ENCODE peak calls at places on chromosomes 5 and 9, in four cellular contexts. One of them, this sample, is unnamed.

GRCh38 chr5:17255471-17256016 is 38.1 kb downstream of the BASP1 start:
- DNase-seq in fibroblast of mammary gland: peak
- DNase-seq in activated gamma-delta T cell treated with anti-CD3 and anti-CD28 coated beads, Interleukin-2, amount 50 U/mL, for 16 hours: no peak
- DNase-seq in upper lobe of right lung: no peak
- DNase-seq in this sample: peak

GRCh38 chr5:28544501-28544900 is 1506.1 kb upstream of the CDH9 start:
- DNase-seq in fibroblast of mammary gland: no peak
- DNase-seq in activated gamma-delta T cell treated with anti-CD3 and anti-CD28 coated beads, Interleukin-2, amount 50 U/mL, for 16 hours: no peak
- DNase-seq in upper lobe of right lung: no peak
- DNase-seq in this sample: no peak

GRCh38 chr5:177382423-177383029 is 1.7 kb upstream of the SLC34A1 start:
- DNase-seq in fibroblast of mammary gland: peak
- DNase-seq in activated gamma-delta T cell treated with anti-CD3 and anti-CD28 coated beads, Interleukin-2, amount 50 U/mL, for 16 hours: no peak
- DNase-seq in upper lobe of right lung: no peak
- DNase-seq in this sample: peak

GRCh38 chr5:6631441-6631840 is 1.4 kb downstream of the NSUN2 start:
- DNase-seq in fibroblast of mammary gland: peak
- DNase-seq in activated gamma-delta T cell treated with anti-CD3 and anti-CD28 coated beads, Interleukin-2, amount 50 U/mL, for 16 hours: no peak
- DNase-seq in upper lobe of right lung: no peak
- DNase-seq in this sample: peak

GRCh38 chr9:132200706-132201105 is 38.8 kb downstream of the NTNG2 start:
- DNase-seq in fibroblast of mammary gland: no peak
- DNase-seq in activated gamma-delta T cell treated with anti-CD3 and anti-CD28 coated beads, Interleukin-2, amount 50 U/mL, for 16 hours: no peak
- DNase-seq in upper lobe of right lung: no peak
- DNase-seq in this sample: no peak

GRCh38 chr5:56525117-56525516 is 290.2 kb upstream of the MAP3K1 start:
- DNase-seq in fibroblast of mammary gland: peak
- DNase-seq in activated gamma-delta T cell treated with anti-CD3 and anti-CD28 coated beads, Interleukin-2, amount 50 U/mL, for 16 hours: no peak
- DNase-seq in upper lobe of right lung: no peak
- DNase-seq in this sample: peak

GRCh38 chr9:2255128-2255527 is 240.0 kb downstream of the SMARCA2 start:
- DNase-seq in fibroblast of mammary gland: no peak
- DNase-seq in activated gamma-delta T cell treated with anti-CD3 and anti-CD28 coated beads, Interleukin-2, amount 50 U/mL, for 16 hours: no peak
- DNase-seq in upper lobe of right lung: no peak
- DNase-seq in this sample: no peak

GRCh38 chr5:2330325-2330724 is 421.2 kb downstream of the IRX2 start:
- DNase-seq in fibroblast of mammary gland: no peak
- DNase-seq in activated gamma-delta T cell treated with anti-CD3 and anti-CD28 coated beads, Interleukin-2, amount 50 U/mL, for 16 hours: no peak
- DNase-seq in upper lobe of right lung: no peak
- DNase-seq in this sample: no peak

GRCh38 chr5:34411470-34412346 is 244.4 kb upstream of the RAI14 start:
- DNase-seq in fibroblast of mammary gland: peak
- DNase-seq in activated gamma-delta T cell treated with anti-CD3 and anti-CD28 coated beads, Interleukin-2, amount 50 U/mL, for 16 hours: no peak
- DNase-seq in upper lobe of right lung: no peak
- DNase-seq in this sample: no peak

GRCh38 chr9:127382541-127382940 is 14.4 kb upstream of the SLC2A8 start:
- DNase-seq in fibroblast of mammary gland: no peak
- DNase-seq in activated gamma-delta T cell treated with anti-CD3 and anti-CD28 coated beads, Interleukin-2, amount 50 U/mL, for 16 hours: no peak
- DNase-seq in upper lobe of right lung: no peak
- DNase-seq in this sample: no peak

GRCh38 chr5:136891175-136891574 is 525.8 kb upstream of the TRPC7 start:
- DNase-seq in fibroblast of mammary gland: no peak
- DNase-seq in activated gamma-delta T cell treated with anti-CD3 and anti-CD28 coated beads, Interleukin-2, amount 50 U/mL, for 16 hours: no peak
- DNase-seq in upper lobe of right lung: no peak
- DNase-seq in this sample: no peak

GRCh38 chr5:71932649-71933338 is 174.5 kb upstream of the MAP1B start:
- DNase-seq in fibroblast of mammary gland: peak
- DNase-seq in activated gamma-delta T cell treated with anti-CD3 and anti-CD28 coated beads, Interleukin-2, amount 50 U/mL, for 16 hours: no peak
- DNase-seq in upper lobe of right lung: no peak
- DNase-seq in this sample: peak

GRCh38 chr5:472076-472655 is 29.2 kb downstream of the EXOC3 start:
- DNase-seq in fibroblast of mammary gland: peak
- DNase-seq in activated gamma-delta T cell treated with anti-CD3 and anti-CD28 coated beads, Interleukin-2, amount 50 U/mL, for 16 hours: peak
- DNase-seq in upper lobe of right lung: peak
- DNase-seq in this sample: no peak

GRCh38 chr5:113487779-113488644 is at the start of gene MCC:
- DNase-seq in fibroblast of mammary gland: peak
- DNase-seq in activated gamma-delta T cell treated with anti-CD3 and anti-CD28 coated beads, Interleukin-2, amount 50 U/mL, for 16 hours: no peak
- DNase-seq in upper lobe of right lung: peak
- DNase-seq in this sample: peak

GRCh38 chr9:121498150-121498486 is 1.5 kb downstream of the GGTA1 start:
- DNase-seq in fibroblast of mammary gland: peak
- DNase-seq in activated gamma-delta T cell treated with anti-CD3 and anti-CD28 coated beads, Interleukin-2, amount 50 U/mL, for 16 hours: peak
- DNase-seq in upper lobe of right lung: no peak
- DNase-seq in this sample: peak

GRCh38 chr5:153445875-153446567 is 44.4 kb upstream of the GRIA1 start:
- DNase-seq in fibroblast of mammary gland: peak
- DNase-seq in activated gamma-delta T cell treated with anti-CD3 and anti-CD28 coated beads, Interleukin-2, amount 50 U/mL, for 16 hours: no peak
- DNase-seq in upper lobe of right lung: peak
- DNase-seq in this sample: peak

GRCh38 chr5:143554194-143554717 is 150.8 kb upstream of the NR3C1 start:
- DNase-seq in fibroblast of mammary gland: peak
- DNase-seq in activated gamma-delta T cell treated with anti-CD3 and anti-CD28 coated beads, Interleukin-2, amount 50 U/mL, for 16 hours: no peak
- DNase-seq in upper lobe of right lung: no peak
- DNase-seq in this sample: peak

GRCh38 chr9:117184173-117184572 is 230.7 kb downstream of the ASTN2 start:
- DNase-seq in fibroblast of mammary gland: no peak
- DNase-seq in activated gamma-delta T cell treated with anti-CD3 and anti-CD28 coated beads, Interleukin-2, amount 50 U/mL, for 16 hours: no peak
- DNase-seq in upper lobe of right lung: no peak
- DNase-seq in this sample: no peak

GRCh38 chr9:72924116-72924790 is 28.6 kb downstream of the ALDH1A1 start:
- DNase-seq in fibroblast of mammary gland: no peak
- DNase-seq in activated gamma-delta T cell treated with anti-CD3 and anti-CD28 coated beads, Interleukin-2, amount 50 U/mL, for 16 hours: no peak
- DNase-seq in upper lobe of right lung: no peak
- DNase-seq in this sample: no peak

GRCh38 chr9:98807070-98807810 is at the start of gene GALNT12:
- DNase-seq in fibroblast of mammary gland: no peak
- DNase-seq in activated gamma-delta T cell treated with anti-CD3 and anti-CD28 coated beads, Interleukin-2, amount 50 U/mL, for 16 hours: peak
- DNase-seq in upper lobe of right lung: peak
- DNase-seq in this sample: no peak

GRCh38 chr5:142866563-142867275 is 96.5 kb downstream of the ARHGAP26 start:
- DNase-seq in fibroblast of mammary gland: peak
- DNase-seq in activated gamma-delta T cell treated with anti-CD3 and anti-CD28 coated beads, Interleukin-2, amount 50 U/mL, for 16 hours: peak
- DNase-seq in upper lobe of right lung: no peak
- DNase-seq in this sample: peak

GRCh38 chr9:125522328-125522725 is 184.7 kb downstream of the MAPKAP1 start:
- DNase-seq in fibroblast of mammary gland: peak
- DNase-seq in activated gamma-delta T cell treated with anti-CD3 and anti-CD28 coated beads, Interleukin-2, amount 50 U/mL, for 16 hours: no peak
- DNase-seq in upper lobe of right lung: no peak
- DNase-seq in this sample: peak

GRCh38 chr9:132046456-132046855 is 33.2 kb downstream of the MED27 start:
- DNase-seq in fibroblast of mammary gland: no peak
- DNase-seq in activated gamma-delta T cell treated with anti-CD3 and anti-CD28 coated beads, Interleukin-2, amount 50 U/mL, for 16 hours: no peak
- DNase-seq in upper lobe of right lung: no peak
- DNase-seq in this sample: no peak

GRCh38 chr5:132195727-132196126 is 31.9 kb downstream of the P4HA2 start:
- DNase-seq in fibroblast of mammary gland: no peak
- DNase-seq in activated gamma-delta T cell treated with anti-CD3 and anti-CD28 coated beads, Interleukin-2, amount 50 U/mL, for 16 hours: no peak
- DNase-seq in upper lobe of right lung: no peak
- DNase-seq in this sample: no peak

GRCh38 chr5:89436464-89436863 is 553.5 kb upstream of the MEF2C start:
- DNase-seq in fibroblast of mammary gland: no peak
- DNase-seq in activated gamma-delta T cell treated with anti-CD3 and anti-CD28 coated beads, Interleukin-2, amount 50 U/mL, for 16 hours: no peak
- DNase-seq in upper lobe of right lung: no peak
- DNase-seq in this sample: no peak

GRCh38 chr9:32992596-32993238 is 8.7 kb downstream of the APTX start:
- DNase-seq in fibroblast of mammary gland: peak
- DNase-seq in activated gamma-delta T cell treated with anti-CD3 and anti-CD28 coated beads, Interleukin-2, amount 50 U/mL, for 16 hours: no peak
- DNase-seq in upper lobe of right lung: no peak
- DNase-seq in this sample: peak

GRCh38 chr5:78323241-78323640 is 28.7 kb upstream of the AP3B1 start:
- DNase-seq in fibroblast of mammary gland: no peak
- DNase-seq in activated gamma-delta T cell treated with anti-CD3 and anti-CD28 coated beads, Interleukin-2, amount 50 U/mL, for 16 hours: no peak
- DNase-seq in upper lobe of right lung: no peak
- DNase-seq in this sample: no peak

GRCh38 chr9:36258170-36258988 is at the start of gene GNE:
- DNase-seq in fibroblast of mammary gland: peak
- DNase-seq in activated gamma-delta T cell treated with anti-CD3 and anti-CD28 coated beads, Interleukin-2, amount 50 U/mL, for 16 hours: peak
- DNase-seq in upper lobe of right lung: peak
- DNase-seq in this sample: peak

GRCh38 chr5:8905021-8905420 is 640.9 kb downstream of the SEMA5A start:
- DNase-seq in fibroblast of mammary gland: peak
- DNase-seq in activated gamma-delta T cell treated with anti-CD3 and anti-CD28 coated beads, Interleukin-2, amount 50 U/mL, for 16 hours: no peak
- DNase-seq in upper lobe of right lung: no peak
- DNase-seq in this sample: peak

GRCh38 chr5:132258102-132259060 is 885 bp downstream of the PDLIM4 start:
- DNase-seq in fibroblast of mammary gland: peak
- DNase-seq in activated gamma-delta T cell treated with anti-CD3 and anti-CD28 coated beads, Interleukin-2, amount 50 U/mL, for 16 hours: no peak
- DNase-seq in upper lobe of right lung: peak
- DNase-seq in this sample: peak

GRCh38 chr9:23790341-23791260 is 35.4 kb downstream of the ELAVL2 start:
- DNase-seq in fibroblast of mammary gland: no peak
- DNase-seq in activated gamma-delta T cell treated with anti-CD3 and anti-CD28 coated beads, Interleukin-2, amount 50 U/mL, for 16 hours: no peak
- DNase-seq in upper lobe of right lung: no peak
- DNase-seq in this sample: no peak